ENCODE peak calls at places on chromosome 22, in nine cellular contexts. R is mammary epithelial cell, P is WERI-Rb-1, K is NB4, G is suprapubic skin, N is lung, S is BJ, V is body of pancreas, L is right lobe of liver. W is an unnamed sample.
A peak's percentile ranks its signal among the peaks of the same experiment; 100 is the strongest.

GRCh38 chr22:30283342-30283741 is 6.0 kb downstream of the CASTOR1 start:
- DNase-seq in N (no peak), V (no peak), K (peak; percentile 35), L (no peak), R (no peak), P (no peak), S (no peak), G (no peak), W (no peak)

GRCh38 chr22:41242396-41243117 is 1.8 kb upstream of the CHADL start:
- DNase-seq in K (no peak), P (no peak), G (no peak), R (no peak), L (no peak), S (no peak), V (no peak), N (no peak), W (no peak)

GRCh38 chr22:43424865-43425630 is 13.2 kb downstream of the MPPED1 start:
- DNase-seq in N (no peak), L (peak; percentile 15), R (no peak), K (no peak), S (no peak), V (no peak), P (peak; percentile 51), G (no peak), W (peak; percentile 14)

GRCh38 chr22:33465554-33465953 is 407.4 kb upstream of the SYN3 start:
- DNase-seq in K (no peak), V (no peak), R (no peak), S (no peak), G (no peak), N (no peak), P (no peak), L (no peak), W (no peak)

GRCh38 chr22:49491726-49492125 is 335.9 kb downstream of the BRD1 start:
- DNase-seq in K (peak; percentile 81), L (no peak), V (no peak), P (no peak), N (no peak), G (no peak), R (no peak), S (no peak), W (no peak)

GRCh38 chr22:43921361-43921760 is 2.2 kb upstream of the PNPLA3 start:
- DNase-seq in V (no peak), N (no peak), S (peak; percentile 40), G (no peak), K (peak; percentile 20), L (peak; percentile 80), P (no peak), R (peak; percentile 64), W (peak; percentile 42)

GRCh38 chr22:16845881-16846280 is 20.7 kb upstream of the XKR3 start:
- DNase-seq in L (no peak), K (no peak), P (no peak), N (no peak), V (no peak), S (no peak), R (no peak), G (no peak), W (no peak)

GRCh38 chr22:17171313-17172171 is 12.5 kb upstream of the HDHD5 start:
- DNase-seq in P (peak; percentile 94), R (peak; percentile 75), V (peak; percentile 91), G (peak; percentile 94), N (peak; percentile 94), K (peak; percentile 91), S (peak; percentile 24), L (peak; percentile 93), W (peak; percentile 86)

GRCh38 chr22:25658641-25659040 is 83.3 kb upstream of the MYO18B start:
- DNase-seq in R (no peak), N (no peak), G (no peak), L (no peak), K (no peak), S (no peak), V (no peak), P (no peak), W (peak; percentile 66)

GRCh38 chr22:43216738-43217137 is 29.8 kb upstream of the TTLL12 start:
- DNase-seq in P (peak; percentile 44), N (no peak), G (no peak), R (no peak), V (no peak), S (no peak), L (no peak), K (no peak), W (no peak)

GRCh38 chr22:36191106-36191836 is 10.3 kb downstream of the APOL4 start:
- DNase-seq in G (no peak), R (no peak), S (peak; percentile 24), N (no peak), P (no peak), V (no peak), K (no peak), L (no peak), W (peak; percentile 63)

GRCh38 chr22:39913321-39913720 is 12.4 kb downstream of the GRAP2 start:
- DNase-seq in R (no peak), N (no peak), S (no peak), G (no peak), V (no peak), P (peak; percentile 74), K (no peak), L (no peak), W (no peak)
- TF ChIP-seq CTCF in R (no peak), N (no peak), S (no peak), G (no peak), V (no peak), P (no peak), K (no peak), L (no peak), W (no peak)

GRCh38 chr22:19753996-19754700 is 6.4 kb upstream of the TBX1 start:
- DNase-seq in G (no peak), R (no peak), K (no peak), S (no peak), P (no peak), V (no peak), L (no peak), N (no peak), W (no peak)

GRCh38 chr22:19754701-19755144 is 5.9 kb upstream of the TBX1 start:
- DNase-seq in N (no peak), L (no peak), K (no peak), G (no peak), S (no peak), R (no peak), P (no peak), V (no peak), W (no peak)

GRCh38 chr22:19756288-19757128 is 4.1 kb upstream of the TBX1 start:
- DNase-seq in G (no peak), V (peak; percentile 65), K (peak; percentile 49), S (no peak), R (peak; percentile 48), P (peak; percentile 32), L (peak; percentile 75), N (peak; percentile 61), W (no peak)

GRCh38 chr22:19755722-19756287 is 4.8 kb upstream of the TBX1 start:
- DNase-seq in L (no peak), P (no peak), N (no peak), G (no peak), V (no peak), K (no peak), R (no peak), S (no peak), W (no peak)

DNA sequence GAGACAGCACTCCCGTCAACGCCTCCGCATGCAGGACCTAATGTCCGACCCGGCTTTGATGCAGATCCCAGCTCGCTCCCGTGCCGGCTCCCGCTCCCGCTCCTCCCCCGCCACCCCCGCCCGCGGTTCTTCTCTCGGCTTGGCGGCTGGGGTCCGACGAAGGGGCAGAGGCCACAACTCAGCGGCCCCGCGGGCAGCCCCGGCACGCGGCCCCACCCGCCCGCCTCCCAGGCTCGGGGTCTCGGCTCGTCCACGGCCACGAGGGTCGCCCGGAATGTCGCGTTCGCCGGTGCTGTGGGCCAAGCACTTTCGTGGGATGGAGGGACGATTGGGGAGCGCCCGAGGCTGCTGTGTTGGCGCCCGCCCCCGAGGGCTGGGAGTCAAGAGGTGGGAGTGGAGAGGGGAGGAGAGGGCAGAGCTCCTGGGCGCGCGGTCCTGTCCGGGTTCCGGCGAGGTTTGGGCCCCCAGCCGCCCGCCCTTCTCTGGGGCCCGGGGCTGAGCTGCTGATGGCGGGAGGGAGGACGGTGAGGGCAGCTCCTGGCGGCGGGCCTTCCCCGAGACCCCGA is 5.3 kb upstream of the TBX1 start:
- DNase-seq in P (no peak), G (no peak), K (no peak), N (no peak), S (no peak), L (no peak), R (no peak), V (no peak), W (no peak)
- H3K4me3 ChIP-seq in P (no peak overlapping the region), G (peak overlapping the region; percentile 44), K (no peak overlapping the region), N (no peak overlapping the region), S (no peak overlapping the region), L (no peak overlapping the region), R (no peak overlapping the region), V (no peak overlapping the region), W (no peak overlapping the region)

GRCh38 chr22:45103756-45104155 is 60.0 kb upstream of the NUP50 start:
- DNase-seq in S (no peak), R (no peak), N (no peak), G (no peak), L (no peak), V (no peak), K (no peak), P (no peak), W (no peak)
- TF ChIP-seq CTCF in S (peak; percentile 15), R (no peak), N (no peak), G (no peak), L (no peak), V (no peak), K (no peak), P (peak; percentile 16), W (no peak)

GRCh38 chr22:46629291-46629690 is 9.1 kb downstream of the GRAMD4 start:
- DNase-seq in K (no peak), R (no peak), N (no peak), V (no peak), S (no peak), P (no peak), L (no peak), G (no peak), W (no peak)

GRCh38 chr22:46627806-46628482 is 7.8 kb downstream of the GRAMD4 start:
- DNase-seq in G (no peak), K (no peak), R (no peak), L (no peak), V (no peak), P (no peak), S (no peak), N (no peak), W (no peak)

GRCh38 chr22:46631113-46631512 is 10.9 kb downstream of the GRAMD4 start:
- DNase-seq in V (no peak), P (no peak), S (no peak), K (no peak), N (no peak), G (no peak), L (no peak), R (no peak), W (no peak)

GRCh38 chr22:46626911-46627805 is 7.0 kb downstream of the GRAMD4 start:
- DNase-seq in G (no peak), P (no peak), K (no peak), R (peak; percentile 81), S (no peak), N (no peak), L (peak; percentile 21), V (no peak), W (no peak)

DNA sequence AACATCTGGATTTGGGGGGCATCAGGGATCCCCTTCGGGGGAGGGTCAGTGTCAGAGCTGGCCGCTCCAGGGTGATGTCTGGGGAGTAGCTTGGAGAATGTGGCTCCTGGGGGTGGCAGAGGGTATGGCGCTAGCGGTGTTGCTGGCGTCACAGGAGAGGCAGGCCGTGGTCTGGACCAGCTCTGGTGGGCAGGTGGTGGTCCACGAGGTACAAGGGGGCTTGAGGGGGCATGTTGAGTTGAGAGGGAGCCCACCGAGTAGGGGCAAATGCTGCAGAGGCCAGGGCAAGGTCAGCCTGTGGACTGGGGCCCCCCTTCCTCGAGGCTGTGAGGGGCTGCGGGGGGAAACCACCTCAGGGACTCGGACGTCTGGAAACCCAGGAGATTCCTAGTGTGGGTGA is 8.6 kb downstream of the GRAMD4 start:
- DNase-seq in R (no peak), N (no peak), K (no peak), P (no peak), L (no peak), G (no peak), V (no peak), S (no peak), W (no peak)
- H3K4me3 ChIP-seq in R (no peak overlapping the region), N (no peak overlapping the region), K (no peak overlapping the region), P (no peak overlapping the region), L (no peak overlapping the region), G (no peak overlapping the region), V (no peak overlapping the region), S (no peak overlapping the region), W (no peak overlapping the region)